ENCODE peak calls at places on chromosomes 3 and 15, in four cellular contexts. N is A549, O is body of pancreas, B is heart left ventricle. J is an unnamed sample.

GRCh38 chr3:4772171-4772804 is 206.9 kb upstream of the BHLHE40 start:
- DNase-seq in N (no peak), O (peak), B (peak), J (peak)

GRCh38 chr15:31130576-31131237 is 29.2 kb upstream of the TRPM1 start:
- DNase-seq in N (no peak), O (no peak), B (no peak), J (no peak)

GRCh38 chr3:151962891-151963290 is 89.4 kb downstream of the SUCNR1 start:
- DNase-seq in N (no peak), O (no peak), B (no peak), J (no peak)

GRCh38 chr15:78061963-78062427 is 15.5 kb downstream of the TBC1D2B start:
- DNase-seq in N (no peak), O (no peak), B (no peak), J (no peak)

GRCh38 chr3:130529816-130530215 is 12.8 kb downstream of the COL6A6 start:
- DNase-seq in N (no peak), O (no peak), B (no peak), J (no peak)

GRCh38 chr3:48561045-48561736 is 2.4 kb downstream of the UCN2 start:
- DNase-seq in N (no peak), O (peak), B (peak), J (peak)

GRCh38 chr3:33636125-33636855 is 81.8 kb downstream of the CLASP2 start:
- DNase-seq in N (peak), O (peak), B (no peak), J (no peak)

GRCh38 chr3:13015286-13016082 is 57.7 kb downstream of the IQSEC1 start:
- DNase-seq in N (no peak), O (peak), B (peak), J (no peak)

GRCh38 chr15:75696303-75696657 is 16.4 kb downstream of the CSPG4 start:
- DNase-seq in N (no peak), O (no peak), B (no peak), J (no peak)

GRCh38 chr15:76843269-76843668 is 61.9 kb downstream of the SCAPER start:
- DNase-seq in N (no peak), O (no peak), B (no peak), J (no peak)

GRCh38 chr15:33584797-33585196 is 274.0 kb downstream of the RYR3 start:
- DNase-seq in N (peak), O (no peak), B (no peak), J (peak)

GRCh38 chr3:94082412-94082937 is 19.6 kb downstream of the NSUN3 start:
- DNase-seq in N (no peak), O (no peak), B (no peak), J (no peak)

GRCh38 chr3:179147571-179148445 is at the start of gene PIK3CA:
- DNase-seq in N (peak), O (peak), B (peak), J (peak)

GRCh38 chr3:179146911-179147570 is 1.1 kb upstream of the PIK3CA start:
- DNase-seq in N (peak), O (peak), B (no peak), J (peak)

GRCh38 chr3:179149239-179149887 is 1.2 kb downstream of the PIK3CA start:
- DNase-seq in N (peak), O (peak), B (peak), J (peak)

GRCh38 chr3:179149951-179150350 is 1.8 kb downstream of the PIK3CA start:
- DNase-seq in N (no peak), O (no peak), B (no peak), J (no peak)

DNA sequence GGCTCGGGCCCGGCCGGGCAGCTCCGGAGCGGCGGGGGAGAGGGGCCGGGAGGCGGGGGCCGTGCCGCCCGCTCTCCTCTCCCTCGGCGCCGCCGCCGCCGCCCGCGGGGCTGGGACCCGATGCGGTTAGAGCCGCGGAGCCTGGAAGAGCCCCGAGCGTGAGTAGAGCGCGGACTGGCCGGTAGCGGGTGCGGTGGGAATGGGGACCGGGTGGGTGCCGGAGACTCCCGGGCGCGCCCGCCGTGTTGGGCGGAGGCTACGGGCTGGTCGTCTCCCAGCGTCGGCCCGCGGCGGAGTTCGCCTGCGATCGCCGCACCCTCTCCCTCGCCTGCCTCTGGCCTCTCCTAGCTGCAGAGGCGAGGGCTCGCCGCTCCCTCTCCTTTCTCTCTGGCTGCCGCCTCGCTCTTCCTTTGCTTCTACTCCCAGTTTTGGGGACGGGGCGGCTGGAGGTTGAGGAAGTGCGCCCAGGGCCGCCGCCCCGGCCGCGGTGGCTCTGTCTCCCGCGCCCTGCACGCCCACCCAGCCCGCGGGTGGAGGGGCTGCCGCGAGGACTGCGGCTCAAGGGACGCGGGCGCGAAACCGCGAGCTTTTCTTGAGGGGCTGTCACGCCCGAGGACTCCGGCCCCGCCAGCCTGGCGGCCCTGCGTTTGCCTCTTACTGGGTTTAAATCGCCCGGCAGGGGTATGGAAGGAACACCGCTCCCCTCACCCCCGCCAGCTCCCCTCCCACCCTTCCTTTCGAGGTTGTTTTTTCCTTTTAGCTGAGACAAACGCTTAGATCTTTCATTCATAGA is 485 bp downstream of the PIK3CA start:
- DNase-seq in N (peak), O (peak), B (peak), J (peak)
- TF ChIP-seq POLR2A in N (no peak), O (peak), B (no peak), J (no peak)

GRCh38 chr3:195709676-195710085 is 11.1 kb upstream of the MUC20 start:
- DNase-seq in N (no peak), O (no peak), B (no peak), J (no peak)
- H3K27ac ChIP-seq in N (no peak), O (no peak), B (no peak), J (no peak)

DNA sequence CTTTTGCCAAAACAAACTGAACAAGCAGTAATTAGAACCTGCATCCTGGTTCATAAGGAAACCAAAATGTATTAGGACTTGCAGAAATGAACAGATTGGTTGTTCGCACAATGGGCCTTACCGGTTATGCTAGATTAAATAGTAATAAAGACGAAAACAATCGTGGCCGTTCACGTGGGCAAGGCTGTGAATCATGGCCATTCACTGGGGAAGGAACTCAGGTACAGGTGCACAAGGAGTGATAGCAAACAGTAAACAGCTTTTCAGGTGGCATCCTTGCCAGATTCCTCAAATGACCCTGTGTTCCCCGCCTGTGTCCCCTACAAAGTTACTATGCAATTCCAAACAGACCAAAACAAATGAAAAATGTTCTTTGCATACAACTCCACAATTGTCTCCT is 8.2 kb downstream of the LRIG1 start:
- DNase-seq in N (no peak), O (peak), B (no peak), J (no peak)
- H3K4me3 ChIP-seq in N (no peak), O (no peak), B (no peak), J (no peak)

GRCh38 chr15:81288040-81288439 is 35.9 kb downstream of the STARD5 start:
- DNase-seq in N (no peak), O (no peak), B (no peak), J (no peak)

GRCh38 chr15:81289910-81290309 is 34.0 kb downstream of the STARD5 start:
- DNase-seq in N (no peak), O (no peak), B (no peak), J (no peak)

GRCh38 chr15:81291916-81292424 is 32.0 kb downstream of the STARD5 start:
- DNase-seq in N (no peak), O (no peak), B (no peak), J (no peak)

GRCh38 chr15:81285461-81285860 is 38.5 kb downstream of the STARD5 start:
- DNase-seq in N (no peak), O (no peak), B (no peak), J (no peak)

GRCh38 chr15:81288616-81289015 is 35.3 kb downstream of the STARD5 start:
- DNase-seq in N (no peak), O (no peak), B (no peak), J (no peak)
- TF ChIP-seq POLR2A in N (no peak), O (no peak), B (no peak), J (no peak)

DNA sequence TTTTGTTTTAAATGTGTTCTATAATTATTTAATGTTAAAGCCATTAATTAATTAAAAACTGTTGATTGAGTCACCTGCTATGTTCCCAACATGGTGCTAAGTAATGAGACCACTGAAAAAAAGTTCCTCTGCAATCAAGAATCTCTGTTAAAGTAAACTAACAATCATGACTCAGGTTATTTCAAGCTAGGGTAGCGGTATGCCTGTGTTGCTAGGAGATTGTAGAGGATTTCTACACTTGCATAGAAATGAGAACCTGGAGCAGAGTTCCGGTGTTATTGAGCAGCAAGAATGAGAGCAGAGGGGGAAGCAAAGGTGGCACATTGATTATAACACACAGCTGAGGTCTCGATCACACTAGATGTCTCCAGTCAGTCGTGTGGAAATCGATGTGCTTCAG is 41.4 kb downstream of the C3orf85 start:
- DNase-seq in N (peak), O (no peak), B (no peak), J (no peak)
- H3K27ac ChIP-seq in N (peak), O (no peak), B (no peak), J (no peak)

DNA sequence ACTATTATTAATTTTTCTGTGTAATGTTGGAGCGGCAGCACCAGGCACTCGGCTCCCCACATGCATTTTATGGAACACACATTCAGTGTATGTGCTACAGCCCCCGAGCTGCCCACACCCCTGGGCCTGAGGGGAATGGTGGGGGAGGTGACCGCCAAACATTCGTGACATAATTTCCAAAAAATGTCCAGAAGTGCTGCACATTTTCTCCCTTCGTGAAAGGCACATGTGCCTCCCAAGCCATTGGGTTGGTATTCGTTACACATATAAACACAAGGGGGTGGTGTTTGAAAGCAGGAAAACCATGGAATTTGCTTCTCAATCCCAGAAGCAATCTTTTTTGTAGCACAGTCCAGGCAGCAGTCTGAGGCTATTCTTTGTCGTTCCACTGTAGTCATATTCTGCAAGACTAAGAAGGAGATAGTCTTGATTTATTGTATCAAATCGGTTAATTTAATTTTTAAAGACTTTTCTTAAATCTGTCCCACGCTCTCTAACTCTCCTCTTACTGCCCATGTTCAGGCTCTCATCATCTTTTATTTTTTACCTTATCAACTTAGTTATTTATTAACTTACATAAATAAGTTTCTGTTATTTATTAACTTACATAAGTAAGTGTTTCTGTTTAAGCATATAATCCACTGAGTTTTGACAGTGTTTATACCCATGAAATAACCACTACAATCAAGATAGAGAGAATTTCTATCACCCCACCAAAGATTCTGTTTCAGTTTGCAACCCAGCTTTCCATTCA is 39.2 kb upstream of the POLR2M start:
- DNase-seq in N (peak), O (peak), B (no peak), J (peak)
- H3K4me3 ChIP-seq in N (no peak), O (no peak), B (no peak), J (no peak)

J was measured in uterus.